ENCODE peak calls at places on chromosomes 7 and 10, in ten cellular contexts. X is psoas muscle, Q is AG04450, T is MCF 10A, A is fibroblast of lung, Z is Peyer's patch, H is GM13977, N is mesothelial cell of epicardium, B is astrocyte of the cerebellum, Y is mammary epithelial cell. U is an unnamed sample.

GRCh38 chr10:89391882-89392756 is at the start of gene IFIT1:
- DNase-seq in X (no peak), Q (peak), T (peak), A (peak), Z (peak), H (peak), N (no peak), B (peak), Y (peak), U (peak)

GRCh38 chr10:43193496-43194080 is 55.3 kb downstream of the CSGALNACT2 start:
- DNase-seq in X (no peak), Q (no peak), T (no peak), A (no peak), Z (peak), H (no peak), N (no peak), B (no peak), Y (no peak), U (no peak)

GRCh38 chr7:110309941-110310340 is 781.0 kb upstream of the LRRN3 start:
- DNase-seq in X (no peak), Q (peak), T (no peak), A (peak), Z (no peak), H (no peak), N (no peak), B (no peak), Y (no peak), U (no peak)

GRCh38 chr10:124417846-124418725 is 637 bp downstream of the OAT start:
- DNase-seq in X (peak), Q (no peak), T (peak), A (peak), Z (peak), H (peak), N (peak), B (no peak), Y (peak), U (peak)

GRCh38 chr7:142878315-142878714 is 7.2 kb downstream of the TRPV6 start:
- DNase-seq in X (no peak), Q (no peak), T (no peak), A (no peak), Z (peak), H (no peak), N (no peak), B (no peak), Y (no peak), U (no peak)

GRCh38 chr10:22183771-22184466 is 33.9 kb downstream of the EBLN1 start:
- DNase-seq in X (no peak), Q (no peak), T (peak), A (no peak), Z (no peak), H (no peak), N (no peak), B (no peak), Y (no peak), U (no peak)

GRCh38 chr10:133481657-133482056 is 27.9 kb downstream of the SCART1 start:
- DNase-seq in X (no peak), Q (no peak), T (no peak), A (no peak), Z (no peak), H (peak), N (no peak), B (no peak), Y (no peak), U (no peak)

GRCh38 chr10:24214762-24215161 is 5.8 kb downstream of the KIAA1217 start:
- DNase-seq in X (peak), Q (no peak), T (no peak), A (no peak), Z (no peak), H (no peak), N (no peak), B (no peak), Y (no peak), U (no peak)

GRCh38 chr7:13839063-13839462 is 150.4 kb downstream of the ETV1 start:
- DNase-seq in X (no peak), Q (no peak), T (no peak), A (no peak), Z (no peak), H (no peak), N (no peak), B (no peak), Y (no peak), U (no peak)

GRCh38 chr10:93452143-93452542 is 30.0 kb downstream of the MYOF start:
- DNase-seq in X (no peak), Q (no peak), T (no peak), A (peak), Z (no peak), H (peak), N (no peak), B (no peak), Y (no peak), U (peak)
- TF ChIP-seq CTCF in X (no peak), Q (no peak), T (no peak), A (no peak), Z (no peak), H (no peak), N (no peak), B (no peak), Y (no peak), U (no peak)

GRCh38 chr7:25952277-25953057 is 199.5 kb upstream of the NFE2L3 start:
- DNase-seq in X (no peak), Q (no peak), T (no peak), A (no peak), Z (no peak), H (no peak), N (no peak), B (no peak), Y (no peak), U (no peak)

GRCh38 chr7:25949672-25950487 is 202.1 kb upstream of the NFE2L3 start:
- DNase-seq in X (no peak), Q (no peak), T (no peak), A (no peak), Z (peak), H (no peak), N (peak), B (no peak), Y (no peak), U (no peak)

GRCh38 chr7:25951414-25952276 is 200.4 kb upstream of the NFE2L3 start:
- DNase-seq in X (no peak), Q (no peak), T (no peak), A (no peak), Z (no peak), H (no peak), N (no peak), B (no peak), Y (no peak), U (no peak)

GRCh38 chr7:25947669-25948516 is 204.1 kb upstream of the NFE2L3 start:
- DNase-seq in X (no peak), Q (no peak), T (no peak), A (peak), Z (no peak), H (no peak), N (no peak), B (no peak), Y (no peak), U (no peak)

DNA sequence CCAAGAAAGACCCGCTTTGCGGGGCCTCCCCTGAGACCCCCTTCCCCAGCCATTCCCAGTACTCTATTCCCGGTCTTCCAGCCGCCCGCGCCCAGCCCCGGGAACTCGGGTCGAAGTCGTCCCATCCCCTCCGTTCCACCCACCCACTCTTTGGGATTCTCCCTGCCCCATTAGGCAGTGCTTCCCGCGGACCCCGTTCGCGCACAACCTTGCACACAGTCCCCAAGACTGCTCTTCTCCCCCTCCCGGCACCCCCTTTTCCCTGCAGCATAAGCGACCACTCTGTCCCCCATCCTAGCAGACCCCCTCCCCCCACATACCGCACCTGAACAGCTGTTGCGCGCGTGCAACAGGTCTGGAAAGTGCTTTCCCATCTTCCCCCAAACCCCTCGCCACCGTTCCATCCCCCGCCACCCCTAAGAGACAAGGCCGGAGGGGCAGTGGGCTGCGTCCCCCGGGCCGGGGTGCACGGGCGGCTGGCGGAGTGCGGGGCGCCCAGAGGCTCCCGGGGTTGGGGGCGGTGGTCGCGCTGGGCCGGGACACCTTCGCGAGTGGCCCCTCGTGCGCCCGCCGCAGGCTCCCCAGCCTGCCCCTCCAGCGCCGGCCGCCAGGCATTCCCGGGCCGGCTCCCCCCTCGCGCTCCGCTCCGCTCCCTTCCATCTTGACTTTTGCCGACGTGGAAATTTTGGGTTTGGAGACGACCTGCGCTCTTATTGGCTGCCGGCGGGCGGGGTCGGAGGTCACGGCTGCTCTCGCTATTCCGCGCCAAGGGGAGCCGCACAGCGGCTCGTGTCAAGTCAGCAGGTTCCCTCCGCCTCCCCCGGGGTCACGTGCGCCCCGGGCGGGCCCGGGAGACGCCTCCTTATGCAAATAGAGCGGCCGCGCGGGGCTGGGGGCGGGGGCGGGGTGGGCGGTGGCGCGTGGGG is 201.2 kb upstream of the NFE2L3 start:
- DNase-seq in X (peak), Q (no peak), T (peak), A (peak), Z (peak), H (peak), N (peak), B (no peak), Y (peak), U (peak)
- TF ChIP-seq CTCF in X (no peak), Q (no peak), T (no peak), A (no peak), Z (no peak), H (no peak), N (no peak), B (no peak), Y (no peak), U (no peak)

DNA sequence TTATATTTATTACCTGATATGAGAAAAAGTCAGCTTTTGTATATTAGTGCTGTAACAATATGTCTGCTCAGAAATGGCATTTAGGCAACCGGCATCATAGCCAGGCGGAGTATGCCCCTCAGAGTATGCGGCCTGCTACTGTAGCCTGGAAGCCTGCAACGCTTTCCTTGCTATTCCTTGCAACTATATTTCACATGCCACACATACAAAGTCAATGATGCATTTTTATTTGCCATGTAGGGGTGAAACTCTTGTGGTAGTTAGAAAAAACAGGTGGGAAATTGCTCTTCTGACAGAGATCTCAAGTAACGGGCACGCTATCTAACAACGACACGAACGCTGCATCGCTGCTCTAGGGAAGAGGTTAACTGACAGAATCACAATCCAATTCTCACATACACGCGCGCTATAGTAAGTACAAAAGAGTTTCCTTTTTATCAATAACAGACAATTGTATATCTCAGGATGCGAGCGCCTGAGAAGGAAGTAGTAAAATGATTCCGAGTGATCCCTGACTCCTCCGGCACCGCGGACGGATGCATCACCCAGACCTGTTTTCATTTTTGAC is 5.9 kb downstream of the EBF3 start:
- DNase-seq in X (no peak), Q (no peak), T (no peak), A (no peak), Z (no peak), H (no peak), N (no peak), B (no peak), Y (no peak), U (no peak)
- TF ChIP-seq CTCF in X (peak), Q (peak), T (no peak), A (peak), Z (no peak), H (no peak), N (no peak), B (no peak), Y (no peak), U (no peak)

GRCh38 chr10:87659571-87660483 is at the start of gene PAPSS2:
- DNase-seq in X (peak), Q (no peak), T (peak), A (peak), Z (peak), H (peak), N (peak), B (no peak), Y (peak), U (peak)
- TF ChIP-seq CTCF in X (no peak), Q (peak), T (no peak), A (no peak), Z (no peak), H (no peak), N (peak), B (no peak), Y (no peak), U (no peak)

DNA sequence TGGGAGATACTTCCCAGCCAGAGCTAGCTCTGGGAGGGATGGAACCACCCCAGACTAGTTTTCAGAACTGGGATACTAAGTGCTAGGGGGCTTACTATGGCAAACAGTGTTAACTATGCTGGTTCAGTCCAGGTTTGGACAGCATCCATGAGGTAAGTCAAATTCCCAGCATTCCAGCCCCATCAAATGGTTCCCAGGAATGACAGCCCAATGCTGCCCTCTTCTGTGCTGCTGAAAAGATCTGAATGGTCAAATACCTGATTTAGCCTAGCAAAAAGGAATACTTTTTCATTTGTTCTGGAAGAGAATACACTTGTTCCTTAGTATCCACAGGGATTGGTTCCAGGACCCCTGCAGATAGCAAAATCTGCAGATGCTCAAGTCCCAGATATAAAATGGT is 141.8 kb upstream of the CCDC6 start:
- DNase-seq in X (no peak), Q (no peak), T (peak), A (peak), Z (no peak), H (no peak), N (peak), B (peak), Y (peak), U (no peak)
- TF ChIP-seq CTCF in X (no peak), Q (peak), T (peak), A (peak), Z (peak), H (peak), N (no peak), B (peak), Y (peak), U (no peak)

GRCh38 chr10:52939894-52940293 is 167.3 kb upstream of the MBL2 start:
- DNase-seq in X (no peak), Q (no peak), T (no peak), A (no peak), Z (no peak), H (no peak), N (no peak), B (no peak), Y (no peak), U (no peak)

DNA sequence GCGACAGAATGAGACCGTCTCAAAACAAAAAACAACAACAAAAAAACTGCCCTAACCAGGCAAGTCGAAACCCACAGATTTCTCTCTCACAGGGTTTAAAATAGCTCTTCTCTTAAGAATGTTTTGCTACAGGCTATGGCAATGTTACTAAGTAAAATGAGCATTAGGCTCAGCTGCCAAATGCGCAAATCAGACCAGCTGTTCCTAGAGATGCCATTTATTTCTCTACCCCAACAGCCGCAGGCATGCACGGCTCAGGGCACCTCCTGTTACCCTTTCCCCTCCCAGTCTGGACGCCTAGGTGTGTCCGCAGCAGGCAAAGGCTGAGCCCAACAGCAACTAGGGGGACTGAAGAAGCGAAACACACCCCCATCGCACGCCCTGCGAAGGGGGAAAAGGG is 168.3 kb upstream of the MBL2 start:
- DNase-seq in X (no peak), Q (no peak), T (no peak), A (no peak), Z (no peak), H (no peak), N (no peak), B (no peak), Y (no peak), U (no peak)
- TF ChIP-seq CTCF in X (no peak), Q (no peak), T (no peak), A (no peak), Z (no peak), H (no peak), N (no peak), B (no peak), Y (no peak), U (no peak)

GRCh38 chr7:17679427-17679826 is 260.9 kb downstream of the SNX13 start:
- DNase-seq in X (peak), Q (no peak), T (peak), A (peak), Z (no peak), H (no peak), N (no peak), B (no peak), Y (no peak), U (no peak)

GRCh38 chr7:17680026-17680425 is 260.3 kb downstream of the SNX13 start:
- DNase-seq in X (peak), Q (peak), T (peak), A (peak), Z (peak), H (no peak), N (no peak), B (peak), Y (peak), U (no peak)

GRCh38 chr7:17682586-17682985 is 257.7 kb downstream of the SNX13 start:
- DNase-seq in X (no peak), Q (no peak), T (no peak), A (peak), Z (no peak), H (no peak), N (no peak), B (no peak), Y (peak), U (no peak)

GRCh38 chr7:17681965-17682364 is 258.3 kb downstream of the SNX13 start:
- DNase-seq in X (no peak), Q (no peak), T (peak), A (peak), Z (no peak), H (no peak), N (no peak), B (no peak), Y (no peak), U (no peak)

GRCh38 chr7:17680943-17681351 is 259.3 kb downstream of the SNX13 start:
- DNase-seq in X (no peak), Q (no peak), T (peak), A (no peak), Z (no peak), H (no peak), N (no peak), B (no peak), Y (peak), U (no peak)
- TF ChIP-seq CTCF in X (peak), Q (peak), T (peak), A (peak), Z (peak), H (peak), N (peak), B (no peak), Y (peak), U (peak)

U was measured in activated CD8-positive, alpha-beta T cell treated with anti-CD3 and anti-CD28 coated beads for 36 hours.